ENCODE peak calls at places on chromosomes 11 and 22, in eight cellular contexts. T, B, D, X, Q, S, H and G are unnamed samples. For H3K27me3, the result is how much of the 10 kb centered on the place peaks cover.

GRCh38 chr11:64245401-64245796 is 1.3 kb downstream of the PPP1R14B start:
- DNase-seq in Q (no peak), B (no peak), T (peak), X (no peak), D (peak), H (peak), S (no peak), G (no peak)

GRCh38 chr11:70871881-70872280 is 380.5 kb downstream of the SHANK2 start:
- DNase-seq in T (no peak), Q (no peak), B (no peak), S (peak), H (no peak), D (no peak), X (no peak), G (no peak)

GRCh38 chr22:23177197-23177596 is 3.1 kb upstream of the BCR start:
- DNase-seq in T (peak), S (no peak), X (peak), Q (no peak), D (peak), B (no peak), H (no peak), G (no peak)

GRCh38 chr11:72553748-72554147 is 119.4 kb upstream of the CLPB start:
- DNase-seq in S (no peak), T (no peak), D (no peak), X (peak), B (no peak), H (no peak), Q (no peak), G (no peak)

GRCh38 chr11:49405743-49406142 is 197.3 kb upstream of the FOLH1 start:
- DNase-seq in Q (no peak), B (no peak), T (no peak), S (no peak), H (peak), X (no peak), D (no peak), G (no peak)

GRCh38 chr11:1060410-1060809 is 14.3 kb upstream of the MUC2 start:
- DNase-seq in D (no peak), S (no peak), B (peak), Q (no peak), X (no peak), T (no peak), H (no peak), G (no peak)

GRCh38 chr11:120774591-120775386 is 249.1 kb upstream of the TBCEL start:
- DNase-seq in Q (no peak), S (no peak), B (no peak), X (no peak), D (no peak), T (no peak), H (no peak), G (no peak)

GRCh38 chr11:66473608-66474525 is 6.4 kb upstream of the DPP3 start:
- DNase-seq in X (no peak), T (no peak), B (no peak), Q (no peak), H (no peak), D (no peak), S (no peak), G (no peak)

GRCh38 chr11:61186504-61186903 is 16.8 kb upstream of the PGA3 start:
- DNase-seq in Q (no peak), H (no peak), D (no peak), B (no peak), S (no peak), T (no peak), X (no peak), G (no peak)

GRCh38 chr11:64444838-64445441 is 86.0 kb downstream of the RPS6KA4 start:
- DNase-seq in Q (no peak), D (no peak), H (peak), X (peak), B (no peak), T (peak), S (peak), G (no peak)

GRCh38 chr11:33722579-33723234 is 13.5 kb downstream of the CD59 start:
- DNase-seq in X (peak), Q (no peak), S (peak), T (no peak), B (no peak), H (no peak), D (no peak), G (no peak)

GRCh38 chr22:39478461-39478860 is 21.6 kb downstream of the MGAT3 start:
- DNase-seq in X (peak), Q (no peak), S (peak), D (no peak), T (peak), H (no peak), B (no peak), G (no peak)

GRCh38 chr11:105881027-105881426 is 141.0 kb downstream of the MSANTD4 start:
- DNase-seq in H (no peak), T (no peak), S (no peak), Q (no peak), B (no peak), X (no peak), D (no peak), G (no peak)

GRCh38 chr11:123061403-123062157 is at the start of gene HSPA8:
- DNase-seq in D (peak), X (peak), T (peak), S (peak), Q (no peak), B (peak), H (peak), G (peak)

GRCh38 chr22:40247976-40248375 is 70.3 kb downstream of the TNRC6B start:
- DNase-seq in S (no peak), X (no peak), T (no peak), Q (peak), B (no peak), D (no peak), H (no peak), G (no peak)

GRCh38 chr11:71555508-71555907 is 7.3 kb downstream of the KRTAP5-9 start:
- DNase-seq in S (no peak), H (no peak), D (no peak), B (no peak), Q (no peak), X (no peak), T (no peak), G (no peak)

GRCh38 chr22:48890693-48891554 is 936.7 kb downstream of the BRD1 start:
- DNase-seq in Q (no peak), S (no peak), D (no peak), H (peak), X (no peak), B (peak), T (no peak), G (no peak)

GRCh38 chr11:113314389-113315301 is at the start of gene TTC12:
- DNase-seq in Q (peak), S (peak), X (peak), H (peak), T (peak), B (peak), D (peak), G (peak)

GRCh38 chr11:13278620-13279486 is 1.3 kb downstream of the BMAL1 start:
- DNase-seq in S (no peak), Q (peak), T (peak), B (no peak), X (no peak), H (peak), D (peak), G (no peak)

GRCh38 chr11:23406131-23406819 is 546.0 kb upstream of the CCDC179 start:
- DNase-seq in T (no peak), H (peak), D (no peak), B (no peak), Q (no peak), X (peak), S (no peak), G (no peak)

GRCh38 chr11:73393479-73394415 is 17.5 kb downstream of the RELT start:
- DNase-seq in H (peak), S (peak), Q (peak), B (peak), T (peak), X (peak), D (peak), G (peak)

GRCh38 chr11:128741928-128742327 is 48.1 kb downstream of the FLI1 start:
- DNase-seq in H (no peak), D (no peak), S (no peak), T (no peak), B (no peak), X (no peak), Q (no peak), G (no peak)
- H3K27ac ChIP-seq in H (no peak), D (no peak), S (no peak), T (no peak), B (no peak), X (no peak), Q (no peak), G (no peak)

DNA sequence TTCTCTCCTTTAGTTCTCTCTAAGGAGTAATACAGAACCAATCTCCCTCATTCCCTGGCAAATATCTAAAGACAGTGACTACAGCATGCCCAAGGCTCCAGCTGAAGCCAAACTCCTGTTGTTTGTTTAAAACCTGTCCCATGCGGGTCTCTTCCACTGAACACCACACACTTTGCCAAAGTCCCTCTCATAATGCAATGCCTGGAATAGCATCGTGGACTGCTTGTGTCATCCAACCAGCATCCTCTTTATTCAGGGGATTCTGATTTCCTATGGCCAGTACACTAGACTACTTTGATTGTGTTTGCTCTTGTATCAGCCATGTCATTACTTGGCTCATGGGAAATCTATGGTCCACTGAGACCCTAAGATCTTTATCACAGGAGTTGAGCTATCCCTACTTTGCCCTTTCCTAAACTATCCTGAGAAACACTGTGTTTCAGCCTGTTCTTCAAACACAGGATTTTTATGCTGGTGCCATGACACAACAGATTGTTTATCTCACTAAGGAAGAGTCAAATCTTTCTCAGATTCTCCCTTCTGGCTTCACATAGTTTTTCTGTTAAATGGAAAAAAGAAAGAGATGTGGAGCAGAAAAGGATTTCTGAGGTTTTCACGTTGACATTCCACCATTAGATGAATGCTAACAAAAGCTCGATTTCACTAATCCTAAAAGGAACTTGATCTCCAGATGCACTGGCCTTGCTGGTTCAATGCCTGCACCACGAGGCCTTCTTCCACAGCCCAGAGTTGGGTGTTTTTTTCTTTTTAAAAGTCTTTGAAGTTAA is 15.9 kb upstream of the IRAG1 start:
- DNase-seq in S (peak), Q (no peak), B (no peak), D (no peak), X (no peak), T (no peak), H (no peak), G (no peak)
- H3K27me3 ChIP-seq in S (under half), Q (under half), B (under half), D (under half), X (under half), T (under half), H (under half), G (under half)

GRCh38 chr22:41290262-41291221 is 4.6 kb upstream of the RANGAP1 start:
- DNase-seq in X (no peak), B (no peak), T (peak), D (no peak), Q (no peak), S (peak), H (no peak), G (no peak)
- H3K4me3 ChIP-seq in X (no peak), B (no peak), T (no peak), D (no peak), Q (no peak), S (no peak), H (no peak), G (no peak)

GRCh38 chr22:46563381-46564083 is 26.1 kb upstream of the CELSR1 start:
- DNase-seq in S (peak), T (peak), D (peak), X (peak), H (peak), Q (peak), B (peak), G (no peak)

GRCh38 chr22:46557736-46558480 is 20.5 kb upstream of the CELSR1 start:
- DNase-seq in X (no peak), S (no peak), H (no peak), D (no peak), Q (no peak), B (no peak), T (peak), G (no peak)

GRCh38 chr22:46561435-46561905 is 24.1 kb upstream of the CELSR1 start:
- DNase-seq in X (peak), B (no peak), T (no peak), Q (no peak), H (peak), D (peak), S (peak), G (no peak)

GRCh38 chr22:46564084-46564714 is 26.8 kb upstream of the CELSR1 start:
- DNase-seq in D (no peak), H (no peak), B (no peak), X (no peak), S (no peak), Q (no peak), T (no peak), G (no peak)

DNA sequence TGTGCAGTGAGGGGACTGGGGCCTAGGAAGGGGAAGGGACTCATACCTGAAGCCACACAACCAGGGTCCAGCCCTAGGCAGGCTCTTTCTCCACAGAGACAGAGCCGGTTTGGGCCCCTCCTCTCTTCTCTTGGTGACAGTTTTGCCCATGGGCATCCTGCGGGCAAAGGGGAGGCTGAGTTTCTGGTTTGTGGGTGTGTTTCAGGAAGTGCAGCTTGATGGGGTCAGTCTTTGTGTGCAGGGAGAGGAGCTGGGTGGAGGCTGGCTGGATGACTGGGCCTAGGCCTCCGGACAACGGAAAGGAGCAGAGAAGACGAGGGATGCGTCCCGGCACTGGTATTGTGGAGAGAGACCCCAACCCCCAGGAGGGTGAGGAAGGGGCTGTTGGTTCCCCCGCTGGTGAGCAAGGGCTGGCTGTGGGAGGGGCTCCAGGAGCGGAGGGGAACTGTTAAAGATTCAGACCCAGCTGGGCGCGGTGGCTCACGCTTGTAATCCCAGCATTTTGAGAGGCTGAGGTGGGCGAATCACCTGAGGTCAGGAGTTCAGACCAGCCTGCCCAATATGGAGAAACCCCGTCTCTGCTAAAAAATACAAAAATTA is 23.4 kb upstream of the CELSR1 start:
- DNase-seq in T (no peak), H (peak), S (no peak), Q (no peak), B (no peak), X (no peak), D (no peak), G (no peak)
- H3K27ac ChIP-seq in T (no peak), H (no peak), S (no peak), Q (no peak), B (no peak), X (no peak), D (no peak), G (no peak)

GRCh38 chr22:47110817-47111443 is 348.5 kb downstream of the TBC1D22A start:
- DNase-seq in S (peak), X (no peak), T (no peak), H (no peak), B (no peak), D (no peak), Q (no peak), G (no peak)

GRCh38 chr22:47107431-47107830 is 345.0 kb downstream of the TBC1D22A start:
- DNase-seq in H (no peak), Q (no peak), B (no peak), S (peak), T (no peak), X (no peak), D (no peak), G (no peak)

GRCh38 chr22:47105085-47105484 is 342.6 kb downstream of the TBC1D22A start:
- DNase-seq in X (no peak), B (no peak), S (no peak), Q (no peak), T (no peak), H (no peak), D (no peak), G (no peak)

GRCh38 chr22:47102648-47103047 is 340.2 kb downstream of the TBC1D22A start:
- DNase-seq in H (no peak), B (no peak), Q (no peak), T (peak), X (no peak), D (no peak), S (peak), G (no peak)

GRCh38 chr22:47106806-47107205 is 344.4 kb downstream of the TBC1D22A start:
- DNase-seq in T (no peak), D (no peak), H (no peak), S (no peak), X (no peak), Q (no peak), B (no peak), G (no peak)
- H3K27me3 ChIP-seq in T (under half), D (under half), H (under half), S (under half), X (under half), Q (under half), B (under half), G (under half)

DNA sequence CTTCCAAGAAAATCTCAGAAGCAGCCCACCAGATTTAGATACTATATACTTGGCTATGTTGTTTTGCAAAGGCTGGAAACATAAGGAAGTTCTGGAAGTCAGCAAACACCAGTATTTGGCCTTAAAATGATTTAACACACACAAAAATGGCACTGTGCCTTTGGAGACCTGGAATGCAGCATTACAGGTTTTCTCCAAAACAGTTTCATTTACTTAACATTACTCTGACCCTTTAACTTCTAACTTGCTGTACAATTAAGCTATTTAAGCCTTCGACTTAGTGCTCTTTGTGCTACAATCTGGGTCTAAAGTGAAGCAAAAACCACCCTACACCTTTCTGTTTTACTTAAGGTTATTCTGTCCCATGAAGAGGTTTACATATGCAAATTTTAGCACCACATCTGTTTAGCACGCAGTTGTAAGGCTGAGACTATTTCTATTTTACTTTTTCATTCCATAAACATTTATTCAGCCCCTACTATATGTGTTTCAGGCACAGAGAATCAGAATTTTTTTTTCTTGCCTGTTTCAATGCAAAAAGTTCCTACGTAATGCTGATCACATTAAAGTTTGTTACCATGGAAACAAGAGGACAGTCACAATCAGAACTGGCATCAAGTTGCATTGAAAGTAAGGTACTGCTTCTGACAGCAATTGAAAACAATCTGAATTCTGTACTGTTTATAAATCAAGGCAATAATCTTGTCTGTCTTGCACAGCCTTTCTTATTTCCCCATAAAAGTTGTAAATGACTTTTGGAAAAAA is 70.3 kb downstream of the MAML2 start:
- DNase-seq in S (peak), T (peak), X (no peak), D (no peak), B (no peak), H (no peak), Q (peak), G (no peak)
- H3K4me3 ChIP-seq in S (no peak), T (no peak), X (no peak), D (no peak), B (no peak), H (no peak), Q (no peak), G (no peak)